ENCODE peak calls at places on chromosome 11, in ten cellular contexts. Q is choroid plexus epithelial cell; T is activated T-helper 2 cell treated with anti-CD3 and anti-CD28 coated beads, Interferon-gamma antibody, Interleukin-2, Interleukin-4, amounts not matched to agents 10 μg/mL and 5 μg/mL and 100 μg/mL, durations not matched to agents 14 hours and 24 hours and 36 hours; Z is activated CD4-positive, alpha-beta T cell treated with anti-CD3 and anti-CD28 coated beads, Interleukin-2, amount 50 U/mL, for 1 hour; F is activated gamma-delta T cell treated with anti-CD3 and anti-CD28 coated beads, Interleukin-2, amount 50 U/mL, for 16 hours; E is activated T-cell treated with anti-CD3 and anti-CD28 coated beads, Interleukin-2, amount 50 U/mL, for 72 hours; G is NCI-H460; C is AG08396; U is HT1080; W is germinal center. B is an unnamed sample.

GRCh38 chr11:12088047-12088481 is 22.3 kb upstream of the MICAL2 start:
- DNase-seq in Q (peak; percentile 83), T (peak; percentile 31), Z (no peak), F (no peak), E (no peak), G (no peak), C (no peak), U (peak; percentile 85), W (no peak), B (no peak)

GRCh38 chr11:2885676-2886081 is at the start of gene CDKN1C:
- DNase-seq in Q (peak; percentile 89), T (peak; percentile 77), Z (peak; percentile 77), F (peak; percentile 72), E (peak; percentile 82), G (peak; percentile 45), C (peak; percentile 95), U (peak; percentile 44), W (peak; percentile 96), B (peak; percentile 82)

GRCh38 chr11:84420261-84420660 is 1134.1 kb upstream of the CCDC90B start:
- DNase-seq in Q (peak; percentile 4), T (no peak), Z (no peak), F (no peak), E (no peak), G (no peak), C (no peak), U (no peak), W (no peak), B (no peak)

GRCh38 chr11:61347916-61348461 is 13.7 kb downstream of the CYB561A3 start:
- DNase-seq in Q (peak; percentile 87), T (no peak), Z (no peak), F (no peak), E (no peak), G (no peak), C (no peak), U (peak; percentile 50), W (no peak), B (no peak)

GRCh38 chr11:87150936-87151335 is 113.2 kb downstream of the TMEM135 start:
- DNase-seq in Q (peak; percentile 45), T (no peak), Z (no peak), F (no peak), E (no peak), G (no peak), C (peak; percentile 7), U (peak; percentile 43), W (no peak), B (no peak)

GRCh38 chr11:72333657-72334056 is 89.7 kb upstream of the PHOX2A start:
- DNase-seq in Q (peak; percentile 52), T (peak; percentile 66), Z (peak; percentile 24), F (no peak), E (peak; percentile 21), G (no peak), C (no peak), U (no peak), W (no peak), B (peak; percentile 55)

GRCh38 chr11:17810736-17811135 is 76.2 kb downstream of the KCNC1 start:
- DNase-seq in Q (peak; percentile 69), T (no peak), Z (no peak), F (no peak), E (no peak), G (no peak), C (no peak), U (peak; percentile 29), W (no peak), B (no peak)

GRCh38 chr11:32343325-32344008 is 91.9 kb downstream of the WT1 start:
- DNase-seq in Q (no peak), T (no peak), Z (no peak), F (no peak), E (no peak), G (no peak), C (no peak), U (peak; percentile 25), W (no peak), B (no peak)

GRCh38 chr11:116661056-116661455 is 111.7 kb downstream of the BUD13 start:
- DNase-seq in Q (no peak), T (no peak), Z (no peak), F (no peak), E (no peak), G (no peak), C (no peak), U (no peak), W (no peak), B (no peak)